ENCODE peak calls at places on chromosomes 13 and 19, in six cellular contexts. K, V, D, S, N and J are unnamed samples.
A peak's percentile ranks its signal among the peaks of the same experiment; 100 is the strongest.

GRCh38 chr19:38769635-38770211 is 3.6 kb downstream of the LGALS7 start:
- DNase-seq in K (peak; percentile 77), V (peak; percentile 16), D (peak; percentile 73), S (no peak), N (peak; percentile 71), J (peak; percentile 69)

GRCh38 chr13:48626077-48626449 is 27.7 kb upstream of the CYSLTR2 start:
- DNase-seq in K (no peak), V (no peak), D (no peak), S (no peak), N (peak; percentile 92), J (no peak)

GRCh38 chr19:11031421-11032070 is 57.7 kb upstream of the LDLR start:
- DNase-seq in K (no peak), V (no peak), D (no peak), S (no peak), N (no peak), J (no peak)

GRCh38 chr19:45901432-45901903 is 945 bp downstream of the MYPOP start:
- DNase-seq in K (peak; percentile 87), V (no peak), D (peak; percentile 29), S (no peak), N (peak; percentile 66), J (peak; percentile 33)

GRCh38 chr19:23401086-23401485 is 5.8 kb upstream of the ZNF91 start:
- DNase-seq in K (no peak), V (no peak), D (no peak), S (no peak), N (no peak), J (no peak)

GRCh38 chr19:37933965-37934364 is 27.0 kb downstream of the SIPA1L3 start:
- DNase-seq in K (no peak), V (no peak), D (peak; percentile 41), S (no peak), N (no peak), J (peak; percentile 59)

GRCh38 chr13:113152894-113153809 is 5.3 kb upstream of the PROZ start:
- DNase-seq in K (peak; percentile 8), V (no peak), D (peak; percentile 55), S (peak; percentile 18), N (peak; percentile 22), J (no peak)

GRCh38 chr13:64688893-64689677 is 2541.1 kb downstream of the PCDH9 start:
- DNase-seq in K (peak; percentile 47), V (peak; percentile 36), D (no peak), S (peak; percentile 77), N (no peak), J (peak; percentile 11)

GRCh38 chr19:8473652-8474476 is 28.6 kb downstream of the PRAM1 start:
- DNase-seq in K (no peak), V (no peak), D (no peak), S (no peak), N (no peak), J (no peak)

GRCh38 chr13:33380487-33381079 is 95.0 kb upstream of the STARD13 start:
- DNase-seq in K (no peak), V (no peak), D (peak; percentile 68), S (no peak), N (no peak), J (no peak)

GRCh38 chr13:97892717-97893116 is 60.8 kb upstream of the IPO5 start:
- DNase-seq in K (no peak), V (no peak), D (peak; percentile 10), S (peak; percentile 41), N (peak; percentile 43), J (peak; percentile 83)

GRCh38 chr19:46670874-46671273 is 9.9 kb upstream of the DACT3 start:
- DNase-seq in K (peak; percentile 31), V (no peak), D (no peak), S (peak; percentile 5), N (no peak), J (peak; percentile 20)

GRCh38 chr19:16588089-16588823 is 16.0 kb upstream of the SLC35E1 start:
- DNase-seq in K (no peak), V (no peak), D (no peak), S (no peak), N (peak; percentile 80), J (no peak)

GRCh38 chr19:38073806-38074685 is 150.0 kb downstream of the DPF1 start:
- DNase-seq in K (no peak), V (no peak), D (peak; percentile 76), S (no peak), N (peak; percentile 62), J (no peak)

GRCh38 chr13:102197193-102197592 is 204.7 kb downstream of the FGF14 start:
- DNase-seq in K (no peak), V (no peak), D (peak; percentile 72), S (peak; percentile 28), N (no peak), J (no peak)

GRCh38 chr19:9883764-9884163 is 48.6 kb downstream of the PIN1 start:
- DNase-seq in K (no peak), V (no peak), D (no peak), S (no peak), N (no peak), J (no peak)

GRCh38 chr19:11710313-11710712 is 28.4 kb downstream of the ZNF823 start:
- DNase-seq in K (no peak), V (no peak), D (no peak), S (no peak), N (no peak), J (no peak)

GRCh38 chr19:28917661-28918060 is 295.3 kb downstream of the UQCRFS1 start:
- DNase-seq in K (no peak), V (no peak), D (no peak), S (no peak), N (no peak), J (no peak)

GRCh38 chr13:48731957-48732569 is 78.3 kb downstream of the CYSLTR2 start:
- DNase-seq in K (no peak), V (no peak), D (peak; percentile 65), S (peak; percentile 36), N (peak; percentile 42), J (peak; percentile 12)

GRCh38 chr13:26656919-26657318 is 99.4 kb downstream of the WASF3 start:
- DNase-seq in K (peak; percentile 58), V (peak; percentile 68), D (peak; percentile 82), S (peak; percentile 41), N (peak; percentile 47), J (peak; percentile 20)

GRCh38 chr13:113357529-113357928 is 6.4 kb downstream of the GRTP1 start:
- DNase-seq in K (peak; percentile 35), V (peak; percentile 36), D (no peak), S (peak; percentile 46), N (peak; percentile 8), J (peak; percentile 49)

GRCh38 chr19:4391701-4392543 is 8.4 kb downstream of the SH3GL1 start:
- DNase-seq in K (peak; percentile 68), V (no peak), D (no peak), S (no peak), N (peak; percentile 84), J (peak; percentile 72)

GRCh38 chr19:32550666-32551065 is 30.3 kb upstream of the PDCD5 start:
- DNase-seq in K (no peak), V (no peak), D (no peak), S (no peak), N (no peak), J (no peak)

GRCh38 chr19:4972509-4973230 is 3.8 kb downstream of the KDM4B start:
- DNase-seq in K (peak; percentile 53), V (no peak), D (no peak), S (peak; percentile 91), N (peak; percentile 59), J (peak; percentile 69)

GRCh38 chr13:20461481-20461859 is 64.2 kb downstream of the CRYL1 start:
- DNase-seq in K (peak; percentile 16), V (no peak), D (peak; percentile 46), S (peak; percentile 45), N (peak; percentile 30), J (peak; percentile 17)

GRCh38 chr13:90918551-90918950 is 428.9 kb upstream of the MIR17HG start:
- DNase-seq in K (peak; percentile 27), V (no peak), D (peak; percentile 42), S (peak; percentile 22), N (no peak), J (no peak)

GRCh38 chr19:11673608-11674041 is 65.1 kb downstream of the ZNF823 start:
- DNase-seq in K (peak; percentile 87), V (no peak), D (peak; percentile 86), S (peak; percentile 52), N (peak; percentile 70), J (peak; percentile 71)

GRCh38 chr13:42394361-42395065 is 122.6 kb downstream of the AKAP11 start:
- DNase-seq in K (no peak), V (no peak), D (no peak), S (no peak), N (no peak), J (no peak)

GRCh38 chr13:33033361-33033812 is 17.2 kb downstream of the KL start:
- DNase-seq in K (no peak), V (no peak), D (no peak), S (no peak), N (peak; percentile 45), J (no peak)

GRCh38 chr19:49556412-49557398 is 23.7 kb downstream of the NOSIP start:
- DNase-seq in K (no peak), V (no peak), D (peak; percentile 92), S (no peak), N (no peak), J (no peak)
- H3K4me3 ChIP-seq in K (no peak overlapping the region), V (no peak overlapping the region), D (no peak overlapping the region), S (no peak overlapping the region), N (no peak overlapping the region), J (no peak overlapping the region)

GRCh38 chr19:49497047-49497789 is 984 bp downstream of the RPS11 start:
- DNase-seq in K (peak; percentile 79), V (no peak), D (peak; percentile 71), S (peak; percentile 65), N (peak; percentile 59), J (peak; percentile 53)

GRCh38 chr19:49499030-49499670 is 2.9 kb downstream of the RPS11 start:
- DNase-seq in K (no peak), V (no peak), D (no peak), S (no peak), N (no peak), J (no peak)

GRCh38 chr19:49497790-49498106 is 1.5 kb downstream of the RPS11 start:
- DNase-seq in K (no peak), V (no peak), D (no peak), S (no peak), N (no peak), J (no peak)

GRCh38 chr19:49496574-49497008 is 357 bp downstream of the RPS11 start:
- DNase-seq in K (no peak), V (no peak), D (no peak), S (no peak), N (no peak), J (no peak)

GRCh38 chr19:49498475-49498874 is 2.2 kb downstream of the RPS11 start:
- DNase-seq in K (no peak), V (no peak), D (no peak), S (no peak), N (no peak), J (no peak)
- H3K4me3 ChIP-seq in K (peak overlapping the region; percentile 39), V (no peak overlapping the region), D (no peak overlapping the region), S (peak overlapping the region; percentile 94), N (no peak overlapping the region), J (no peak overlapping the region)

GRCh38 chr19:54074851-54075250 is 6.3 kb downstream of the TARM1 start:
- DNase-seq in K (no peak), V (no peak), D (no peak), S (no peak), N (no peak), J (no peak)
- H3K4me3 ChIP-seq in K (no peak overlapping the region), V (no peak overlapping the region), D (no peak overlapping the region), S (no peak overlapping the region), N (no peak overlapping the region), J (no peak overlapping the region)

DNA sequence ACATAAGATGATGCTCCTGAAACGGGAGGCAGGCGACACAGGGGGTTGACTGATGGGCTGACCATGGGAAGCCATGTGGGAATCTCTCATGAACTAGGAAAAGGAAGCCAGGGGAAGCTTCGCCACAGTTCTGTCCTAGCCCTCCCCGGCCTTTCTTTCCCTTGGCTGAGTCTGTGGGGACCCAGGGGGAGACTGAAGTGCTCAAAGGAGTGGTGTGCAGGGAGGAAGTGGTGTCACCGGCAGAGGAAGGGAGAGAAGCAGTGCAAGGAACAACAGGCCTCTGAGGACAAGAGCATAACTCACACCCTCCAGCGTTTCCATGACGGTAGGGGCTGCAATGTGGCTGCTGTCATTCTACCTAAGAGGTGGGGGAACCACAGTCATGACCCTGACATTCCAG is 1.1 kb downstream of the KIR3DL3 start:
- DNase-seq in K (no peak), V (no peak), D (no peak), S (no peak), N (no peak), J (no peak)
- H3K4me3 ChIP-seq in K (no peak overlapping the region), V (no peak overlapping the region), D (no peak overlapping the region), S (no peak overlapping the region), N (no peak overlapping the region), J (no peak overlapping the region)